ENCODE peak calls at places on chromosome 10, in nine cellular contexts. V is WERI-Rb-1, K is AG04450, Y is aorta, R is MM.1S, Z is Peyer's patch, X is substantia nigra, L is IMR-90, F is neural progenitor cell. A is an unnamed sample.
A peak's percentile ranks its signal among the peaks of the same experiment; 100 is the strongest.

GRCh38 chr10:20473361-20473760 is 423.8 kb downstream of the NEBL start:
- DNase-seq in F (no peak), L (peak; percentile 3), V (no peak), Y (no peak), R (no peak), Z (no peak), K (no peak), X (no peak), A (no peak)

GRCh38 chr10:25786899-25787298 is 147.1 kb upstream of the MYO3A start:
- DNase-seq in R (no peak), K (no peak), Y (no peak), F (no peak), X (no peak), L (no peak), Z (no peak), V (no peak), A (no peak)

GRCh38 chr10:10794056-10794455 is 223.6 kb upstream of the CELF2 start:
- DNase-seq in R (no peak), F (no peak), Y (no peak), V (no peak), L (no peak), Z (no peak), K (no peak), X (no peak), A (no peak)

GRCh38 chr10:70774810-70775678 is 10.1 kb downstream of the TBATA start:
- DNase-seq in X (no peak), F (no peak), L (no peak), K (no peak), V (no peak), Y (peak; percentile 61), R (no peak), Z (no peak), A (no peak)

GRCh38 chr10:4331150-4331549 is 494.9 kb upstream of the AKR1E2 start:
- DNase-seq in K (no peak), Y (no peak), R (no peak), F (no peak), L (no peak), V (no peak), Z (no peak), X (no peak), A (no peak)

GRCh38 chr10:46524471-46525176 is 31.8 kb downstream of the GPRIN2 start:
- DNase-seq in L (peak; percentile 65), X (no peak), R (no peak), Z (no peak), F (peak; percentile 39), V (no peak), Y (peak; percentile 76), K (peak; percentile 27), A (no peak)

GRCh38 chr10:17673517-17674051 is 29.6 kb downstream of the STAM start:
- DNase-seq in R (no peak), Y (no peak), X (no peak), F (peak; percentile 61), V (no peak), L (peak; percentile 95), K (peak; percentile 78), Z (no peak), A (no peak)

GRCh38 chr10:117131390-117132327 is 6.4 kb downstream of the VAX1 start:
- DNase-seq in K (no peak), Y (peak; percentile 74), X (no peak), Z (no peak), F (peak; percentile 65), R (no peak), V (no peak), L (no peak), A (no peak)

GRCh38 chr10:77187376-77187999 is 450.1 kb downstream of the KCNMA1 start:
- DNase-seq in Y (no peak), R (no peak), V (no peak), Z (no peak), K (no peak), L (no peak), X (no peak), F (no peak), A (no peak)

GRCh38 chr10:119253433-119254174 is 46.2 kb downstream of the GRK5 start:
- DNase-seq in Y (peak; percentile 89), K (peak; percentile 85), X (no peak), Z (no peak), F (peak; percentile 40), R (no peak), V (peak; percentile 51), L (peak; percentile 96), A (no peak)

GRCh38 chr10:24908793-24909423 is 43.5 kb downstream of the PRTFDC1 start:
- DNase-seq in V (no peak), R (no peak), F (no peak), K (no peak), Y (no peak), L (peak; percentile 89), X (no peak), Z (no peak), A (no peak)

GRCh38 chr10:131620314-131620713 is 280.5 kb upstream of the PPP2R2D start:
- DNase-seq in F (no peak), K (no peak), V (no peak), Y (no peak), Z (no peak), X (no peak), L (no peak), R (no peak), A (no peak)

GRCh38 chr10:77516575-77516974 is 121.0 kb downstream of the KCNMA1 start:
- DNase-seq in V (no peak), R (no peak), X (no peak), F (no peak), L (no peak), Y (peak; percentile 60), Z (no peak), K (no peak), A (no peak)

GRCh38 chr10:119270893-119271361 is 63.6 kb downstream of the GRK5 start:
- DNase-seq in Y (peak; percentile 92), L (peak; percentile 51), Z (peak; percentile 86), F (no peak), R (peak; percentile 56), K (no peak), V (no peak), X (no peak), A (peak; percentile 49)

GRCh38 chr10:130554701-130555410 is 418.7 kb downstream of the GLRX3 start:
- DNase-seq in F (no peak), Y (no peak), Z (no peak), L (no peak), X (no peak), R (no peak), K (no peak), V (no peak), A (no peak)

GRCh38 chr10:13351340-13351915 is 3.3 kb upstream of the SEPHS1 start:
- DNase-seq in Y (no peak), L (no peak), F (peak; percentile 59), Z (peak; percentile 20), R (peak; percentile 53), K (no peak), X (no peak), V (no peak), A (peak; percentile 43)

GRCh38 chr10:125011926-125012705 is 70.2 kb downstream of the ZRANB1 start:
- DNase-seq in Z (no peak), L (no peak), Y (peak; percentile 88), K (no peak), X (no peak), V (no peak), F (no peak), R (no peak), A (no peak)

GRCh38 chr10:68099736-68100135 is 9.6 kb upstream of the MYPN start:
- DNase-seq in X (no peak), Y (no peak), V (no peak), R (no peak), L (peak; percentile 89), Z (no peak), F (no peak), K (no peak), A (no peak)

GRCh38 chr10:73838008-73838567 is 26.7 kb upstream of the NDST2 start:
- DNase-seq in R (no peak), Y (no peak), F (no peak), X (no peak), Z (no peak), L (no peak), K (no peak), V (no peak), A (no peak)
- H3K27ac ChIP-seq in R (no peak overlapping the region), Y (peak overlapping the region; percentile 70), F (no peak overlapping the region), X (no peak overlapping the region), Z (no peak overlapping the region), L (no peak overlapping the region), K (no peak overlapping the region), V (no peak overlapping the region), A (no peak overlapping the region)

DNA sequence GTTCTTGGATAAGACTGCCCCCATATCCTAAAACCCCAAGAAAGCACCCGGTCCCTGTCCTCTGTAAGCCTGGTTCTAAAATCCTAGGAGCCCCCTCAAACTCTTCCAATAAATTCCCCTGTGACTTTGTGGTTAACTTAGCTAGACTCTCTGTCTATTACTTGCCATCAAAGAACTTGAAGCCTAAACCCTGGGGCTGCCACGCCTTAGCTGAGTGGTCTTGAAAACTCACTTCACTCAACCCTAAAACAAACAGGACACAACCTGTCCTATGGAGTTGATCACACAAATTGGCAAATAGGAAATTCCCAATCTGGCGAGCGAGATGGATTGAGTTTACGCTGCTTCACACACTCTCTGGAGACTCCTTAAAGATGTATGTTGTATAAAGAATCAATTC is 191.4 kb upstream of the SVIL start:
- DNase-seq in R (no peak), V (no peak), Z (no peak), K (no peak), Y (no peak), X (no peak), L (no peak), F (no peak), A (no peak)
- H3K27ac ChIP-seq in R (no peak overlapping the region), V (no peak overlapping the region), Z (no peak overlapping the region), K (no peak overlapping the region), Y (no peak overlapping the region), X (no peak overlapping the region), L (no peak overlapping the region), F (no peak overlapping the region), A (no peak overlapping the region)

GRCh38 chr10:132722980-132723970 is 62.7 kb downstream of the NKX6-2 start:
- DNase-seq in F (no peak), Y (no peak), V (peak; percentile 91), X (no peak), L (no peak), Z (no peak), R (no peak), K (no peak), A (no peak)
- H3K27ac ChIP-seq in F (no peak overlapping the region), Y (no peak overlapping the region), V (peak overlapping the region; percentile 91), X (no peak overlapping the region), L (no peak overlapping the region), Z (no peak overlapping the region), R (no peak overlapping the region), K (no peak overlapping the region), A (no peak overlapping the region)

GRCh38 chr10:108360187-108360586 is 1195.7 kb upstream of the SORCS1 start:
- DNase-seq in Y (no peak), V (no peak), R (no peak), L (peak; percentile 2), F (no peak), X (no peak), Z (no peak), K (no peak), A (no peak)

GRCh38 chr10:108362956-108363355 is 1198.5 kb upstream of the SORCS1 start:
- DNase-seq in Z (no peak), L (no peak), X (no peak), K (no peak), R (no peak), F (no peak), V (no peak), Y (no peak), A (no peak)

GRCh38 chr10:108362306-108362705 is 1197.8 kb upstream of the SORCS1 start:
- DNase-seq in R (no peak), K (no peak), V (no peak), F (no peak), Y (no peak), X (no peak), Z (no peak), L (no peak), A (no peak)

GRCh38 chr10:108363566-108363965 is 1199.1 kb upstream of the SORCS1 start:
- DNase-seq in X (no peak), Z (no peak), Y (no peak), L (no peak), R (no peak), V (no peak), K (no peak), F (no peak), A (no peak)

GRCh38 chr10:108358912-108359311 is 1194.4 kb upstream of the SORCS1 start:
- DNase-seq in V (no peak), K (peak; percentile 27), Y (no peak), R (no peak), X (no peak), L (peak; percentile 82), Z (no peak), F (no peak), A (no peak)
- H3K27ac ChIP-seq in V (no peak overlapping the region), K (no peak overlapping the region), Y (no peak overlapping the region), R (no peak overlapping the region), X (no peak overlapping the region), L (no peak overlapping the region), Z (no peak overlapping the region), F (no peak overlapping the region), A (no peak overlapping the region)